ENCODE peak calls at places on chromosomes 1 and 21, in seven cellular contexts. R is astrocyte of the spinal cord; O is breast epithelium; Q is CD8-positive, alpha-beta T cell; J is IMR-90; F is testis; A is epithelial cell of esophagus. K is an unnamed sample.

GRCh38 chr1:60657926-60658325 is 424.4 kb upstream of the NFIA start:
- DNase-seq in R (no peak), O (no peak), Q (no peak), J (no peak), F (no peak), A (no peak), K (no peak)

GRCh38 chr1:83033682-83034081 is 965.2 kb downstream of the TTLL7 start:
- DNase-seq in R (no peak), O (no peak), Q (no peak), J (no peak), F (no peak), A (peak; percentile 68), K (no peak)

GRCh38 chr1:39104158-39105060 is 78.3 kb downstream of the NDUFS5 start:
- DNase-seq in R (no peak), O (no peak), Q (no peak), J (no peak), F (peak; percentile 49), A (no peak), K (no peak)

GRCh38 chr1:24555591-24556413 is at the start of gene NCMAP:
- DNase-seq in R (no peak), O (no peak), Q (peak; percentile 59), J (no peak), F (peak; percentile 36), A (peak; percentile 15), K (no peak)

GRCh38 chr1:7011826-7012225 is 226.6 kb downstream of the CAMTA1 start:
- DNase-seq in R (no peak), O (no peak), Q (no peak), J (no peak), F (no peak), A (no peak), K (no peak)

GRCh38 chr21:46118871-46119564 is 21.1 kb downstream of the COL6A2 start:
- DNase-seq in R (no peak), O (peak; percentile 28), Q (peak; percentile 10), J (no peak), F (peak; percentile 9), A (no peak), K (peak; percentile 9)

GRCh38 chr1:236733654-236734053 is 47.4 kb downstream of the ACTN2 start:
- DNase-seq in R (no peak), O (no peak), Q (no peak), J (no peak), F (no peak), A (no peak), K (no peak)

GRCh38 chr1:205714190-205714905 is 34.0 kb upstream of the SLC45A3 start:
- DNase-seq in R (peak; percentile 33), O (no peak), Q (no peak), J (peak; percentile 33), F (no peak), A (peak; percentile 44), K (no peak)

GRCh38 chr1:119435061-119435460 is 20.1 kb downstream of the HSD3B2 start:
- DNase-seq in R (no peak), O (no peak), Q (no peak), J (no peak), F (no peak), A (peak; percentile 83), K (no peak)

GRCh38 chr1:224745924-224746323 is 129.8 kb downstream of the CNIH3 start:
- DNase-seq in R (no peak), O (no peak), Q (no peak), J (no peak), F (no peak), A (no peak), K (no peak)

GRCh38 chr1:239357867-239358266 is 28.5 kb upstream of the CHRM3 start:
- DNase-seq in R (no peak), O (no peak), Q (no peak), J (no peak), F (no peak), A (no peak), K (no peak)

GRCh38 chr1:167093863-167094516 is at the start of gene STYXL2:
- DNase-seq in R (no peak), O (no peak), Q (no peak), J (no peak), F (no peak), A (no peak), K (no peak)

GRCh38 chr21:44993321-44994015 is 53.6 kb downstream of the SLX9 start:
- DNase-seq in R (no peak), O (no peak), Q (no peak), J (no peak), F (no peak), A (no peak), K (no peak)

GRCh38 chr1:86765674-86766073 is 61.3 kb downstream of the SH3GLB1 start:
- DNase-seq in R (no peak), O (no peak), Q (no peak), J (no peak), F (no peak), A (no peak), K (no peak)

GRCh38 chr1:187469836-187470235 is 641.1 kb downstream of the PLA2G4A start:
- DNase-seq in R (no peak), O (no peak), Q (no peak), J (no peak), F (no peak), A (no peak), K (no peak)
- H3K4me3 ChIP-seq in R (no peak overlapping the region), O (no peak overlapping the region), Q (no peak overlapping the region), J (no peak overlapping the region), F (no peak overlapping the region), A (no peak overlapping the region), K (no peak overlapping the region)

GRCh38 chr1:222652676-222653075 is 34.8 kb downstream of the MIA3 start:
- DNase-seq in R (no peak), O (no peak), Q (no peak), J (no peak), F (no peak), A (no peak), K (no peak)

GRCh38 chr1:222657899-222658298 is 40.0 kb downstream of the MIA3 start:
- DNase-seq in R (no peak), O (no peak), Q (no peak), J (no peak), F (no peak), A (no peak), K (no peak)

GRCh38 chr1:222653178-222653827 is 35.4 kb downstream of the MIA3 start:
- DNase-seq in R (no peak), O (no peak), Q (no peak), J (no peak), F (no peak), A (no peak), K (no peak)

DNA sequence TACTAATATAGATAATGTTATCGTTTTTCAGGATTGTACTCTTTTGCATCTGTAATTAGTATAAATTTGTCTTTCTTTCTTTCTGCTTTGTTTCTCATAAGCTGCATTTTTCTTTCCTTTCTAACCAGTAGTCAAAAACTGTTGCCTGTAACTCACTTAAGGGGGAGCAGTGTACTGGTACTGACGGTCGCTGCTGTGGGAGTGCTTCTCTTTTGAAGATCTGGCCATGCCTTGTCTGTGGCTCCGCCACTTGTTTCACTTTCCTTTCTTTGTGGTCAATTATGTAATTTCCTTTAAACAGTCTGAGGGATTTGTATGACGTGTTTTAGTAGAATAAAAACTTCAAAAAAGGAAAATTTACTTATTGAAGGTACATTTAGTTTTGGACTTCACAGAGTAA is 37.0 kb downstream of the MIA3 start:
- DNase-seq in R (peak; percentile 9), O (no peak), Q (peak; percentile 90), J (no peak), F (peak; percentile 65), A (no peak), K (peak; percentile 16)
- H3K4me3 ChIP-seq in R (no peak overlapping the region), O (no peak overlapping the region), Q (no peak overlapping the region), J (no peak overlapping the region), F (no peak overlapping the region), A (no peak overlapping the region), K (no peak overlapping the region)

DNA sequence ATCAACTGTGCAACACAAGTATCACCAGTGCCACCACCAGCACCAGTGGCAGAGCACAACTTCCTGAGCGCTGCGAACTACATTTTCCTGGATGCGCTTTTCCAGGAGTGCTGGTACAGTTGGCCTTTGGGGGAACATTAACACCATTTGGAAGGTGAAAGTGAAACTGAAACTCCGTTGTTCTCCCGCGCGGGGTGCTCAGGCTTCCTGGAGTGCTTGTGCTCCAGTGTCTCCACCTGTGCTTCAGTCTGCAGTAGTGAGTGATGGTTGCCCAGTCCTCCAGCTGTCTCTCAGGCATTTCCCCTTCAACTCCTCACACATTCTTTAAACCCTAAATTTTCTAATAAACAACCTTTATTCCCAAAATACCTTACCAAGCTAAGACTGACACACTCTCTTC is 187.8 kb downstream of the LRRIQ3 start:
- DNase-seq in R (no peak), O (no peak), Q (no peak), J (no peak), F (no peak), A (no peak), K (no peak)
- H3K4me3 ChIP-seq in R (no peak overlapping the region), O (no peak overlapping the region), Q (peak overlapping the region; percentile 1), J (no peak overlapping the region), F (no peak overlapping the region), A (no peak overlapping the region), K (no peak overlapping the region)

GRCh38 chr21:31425158-31425557 is 81.1 kb upstream of the TIAM1 start:
- DNase-seq in R (no peak), O (no peak), Q (no peak), J (no peak), F (no peak), A (no peak), K (no peak)
- H3K4me3 ChIP-seq in R (no peak overlapping the region), O (no peak overlapping the region), Q (no peak overlapping the region), J (no peak overlapping the region), F (no peak overlapping the region), A (no peak overlapping the region), K (no peak overlapping the region)

DNA sequence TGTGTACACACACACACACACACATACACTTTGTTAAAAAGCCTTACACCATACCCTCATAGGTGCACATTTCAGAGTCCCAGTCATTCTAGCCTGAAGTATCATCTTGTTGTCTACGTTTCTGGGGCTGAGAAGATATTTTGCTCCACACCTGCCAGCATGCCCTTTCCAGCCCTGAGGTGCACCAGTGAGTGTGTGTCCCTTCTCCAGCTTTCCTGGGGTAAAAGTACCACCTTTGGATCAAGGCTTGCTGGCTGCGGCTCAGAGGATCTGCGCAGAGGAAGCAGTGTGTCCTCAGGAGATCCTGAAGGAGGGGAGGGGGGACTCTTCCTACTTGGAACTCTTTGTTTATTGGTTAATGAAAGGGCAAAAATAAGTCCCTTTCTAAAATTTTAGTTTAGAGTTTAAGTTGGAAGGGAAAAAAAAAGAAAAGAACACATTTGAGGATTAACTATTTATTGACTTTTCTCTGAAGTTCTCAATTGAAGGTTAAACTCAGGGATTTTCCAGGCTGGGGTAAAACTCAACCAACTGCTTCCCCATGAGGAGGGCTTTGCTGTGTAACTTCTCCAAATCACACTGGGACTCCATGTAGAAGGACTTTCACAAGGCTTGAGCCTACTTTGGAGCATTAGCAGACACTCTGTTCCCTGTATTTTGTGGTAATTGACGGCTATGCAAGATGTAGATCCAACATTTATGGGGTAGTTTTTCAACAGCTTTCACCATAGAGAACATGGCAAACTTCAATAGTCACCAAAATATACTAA is 200.3 kb upstream of the SGIP1 start:
- DNase-seq in R (no peak), O (no peak), Q (peak; percentile 24), J (no peak), F (peak; percentile 35), A (no peak), K (no peak)
- H3K4me3 ChIP-seq in R (peak overlapping the region; percentile 21), O (peak overlapping the region; percentile 56), Q (peak overlapping the region; percentile 73), J (peak overlapping the region; percentile 55), F (no peak overlapping the region), A (peak overlapping the region; percentile 57), K (peak overlapping the region; percentile 47)

DNA sequence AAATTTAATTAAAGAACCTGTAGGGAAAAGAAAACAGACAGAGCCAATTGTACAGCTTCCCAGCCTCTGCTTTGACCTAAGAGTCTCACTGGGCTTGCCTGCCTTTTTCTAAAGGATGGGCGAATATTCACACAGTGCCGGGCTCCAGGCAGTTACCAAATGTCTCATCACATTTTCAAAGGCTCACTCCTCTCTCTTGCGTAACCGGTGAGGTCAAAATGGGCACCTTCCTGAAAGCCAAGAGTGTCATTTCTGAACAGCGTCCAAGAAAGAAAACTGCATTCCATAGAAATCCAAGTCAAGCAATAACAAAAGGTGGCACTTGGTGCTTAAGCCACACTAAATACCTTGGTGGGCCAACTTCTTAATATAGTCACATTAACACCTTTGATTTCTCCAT is 714 bp upstream of the PALMD start:
- DNase-seq in R (no peak), O (peak; percentile 52), Q (no peak), J (peak; percentile 30), F (no peak), A (peak; percentile 91), K (peak; percentile 28)
- H3K4me3 ChIP-seq in R (no peak overlapping the region), O (peak overlapping the region; percentile 49), Q (no peak overlapping the region), J (no peak overlapping the region), F (no peak overlapping the region), A (peak overlapping the region; percentile 83), K (peak overlapping the region; percentile 31)

K was measured in tibial nerve.